ENCODE peak calls at places on chromosomes 13 and 19, in six cellular contexts. One of them, this sample, is unnamed. For H3K4me1, the result is how much of the 10 kb centered on the place peaks cover.

GRCh38 chr19:54803410-54803809 is at the start of gene KIR2DL4:
- DNase-seq in breast epithelium: no peak
- DNase-seq in neural progenitor cell: no peak
- DNase-seq in GM12878: no peak
- DNase-seq in tibial nerve: no peak
- DNase-seq in left ventricle myocardium inferior: no peak
- DNase-seq in this sample: peak

GRCh38 chr19:12139885-12140544 is at the start of gene ZNF20:
- DNase-seq in tibial nerve: peak
- DNase-seq in breast epithelium: peak
- DNase-seq in GM12878: peak
- DNase-seq in left ventricle myocardium inferior: peak
- DNase-seq in neural progenitor cell: peak
- DNase-seq in this sample: peak

GRCh38 chr13:37427843-37428494 is 170.6 kb downstream of the POSTN start:
- DNase-seq in neural progenitor cell: no peak
- DNase-seq in tibial nerve: no peak
- DNase-seq in left ventricle myocardium inferior: no peak
- DNase-seq in breast epithelium: no peak
- DNase-seq in GM12878: no peak
- DNase-seq in this sample: no peak

GRCh38 chr13:100302391-100302790 is 213.5 kb downstream of the PCCA start:
- DNase-seq in left ventricle myocardium inferior: no peak
- DNase-seq in tibial nerve: no peak
- DNase-seq in GM12878: no peak
- DNase-seq in breast epithelium: no peak
- DNase-seq in neural progenitor cell: no peak
- DNase-seq in this sample: no peak

GRCh38 chr13:85970727-85971126 is 171.5 kb upstream of the SLITRK6 start:
- DNase-seq in GM12878: no peak
- DNase-seq in breast epithelium: no peak
- DNase-seq in neural progenitor cell: no peak
- DNase-seq in tibial nerve: no peak
- DNase-seq in left ventricle myocardium inferior: no peak
- DNase-seq in this sample: no peak

GRCh38 chr13:106522112-106522511 is 13.3 kb downstream of the EFNB2 start:
- DNase-seq in left ventricle myocardium inferior: no peak
- DNase-seq in breast epithelium: no peak
- DNase-seq in neural progenitor cell: no peak
- DNase-seq in tibial nerve: no peak
- DNase-seq in GM12878: no peak
- DNase-seq in this sample: no peak

GRCh38 chr13:79090552-79091159 is 315.4 kb downstream of the RBM26 start:
- DNase-seq in tibial nerve: no peak
- DNase-seq in neural progenitor cell: no peak
- DNase-seq in GM12878: no peak
- DNase-seq in left ventricle myocardium inferior: no peak
- DNase-seq in breast epithelium: no peak
- DNase-seq in this sample: no peak

GRCh38 chr13:71856548-71856947 is 10.5 kb downstream of the DACH1 start:
- DNase-seq in left ventricle myocardium inferior: no peak
- DNase-seq in GM12878: no peak
- DNase-seq in breast epithelium: no peak
- DNase-seq in neural progenitor cell: no peak
- DNase-seq in tibial nerve: no peak
- DNase-seq in this sample: no peak

GRCh38 chr19:51978882-51979281 is 7.8 kb downstream of the ZNF350 start:
- DNase-seq in tibial nerve: no peak
- DNase-seq in left ventricle myocardium inferior: no peak
- DNase-seq in breast epithelium: no peak
- DNase-seq in neural progenitor cell: no peak
- DNase-seq in GM12878: no peak
- DNase-seq in this sample: no peak

GRCh38 chr19:51986309-51987291 is at the start of gene ZNF350:
- DNase-seq in tibial nerve: peak
- DNase-seq in left ventricle myocardium inferior: peak
- DNase-seq in breast epithelium: peak
- DNase-seq in neural progenitor cell: peak
- DNase-seq in GM12878: peak
- DNase-seq in this sample: peak

GRCh38 chr19:51980116-51980736 is 6.4 kb downstream of the ZNF350 start:
- DNase-seq in GM12878: no peak
- DNase-seq in breast epithelium: no peak
- DNase-seq in tibial nerve: no peak
- DNase-seq in neural progenitor cell: no peak
- DNase-seq in left ventricle myocardium inferior: no peak
- DNase-seq in this sample: no peak

DNA sequence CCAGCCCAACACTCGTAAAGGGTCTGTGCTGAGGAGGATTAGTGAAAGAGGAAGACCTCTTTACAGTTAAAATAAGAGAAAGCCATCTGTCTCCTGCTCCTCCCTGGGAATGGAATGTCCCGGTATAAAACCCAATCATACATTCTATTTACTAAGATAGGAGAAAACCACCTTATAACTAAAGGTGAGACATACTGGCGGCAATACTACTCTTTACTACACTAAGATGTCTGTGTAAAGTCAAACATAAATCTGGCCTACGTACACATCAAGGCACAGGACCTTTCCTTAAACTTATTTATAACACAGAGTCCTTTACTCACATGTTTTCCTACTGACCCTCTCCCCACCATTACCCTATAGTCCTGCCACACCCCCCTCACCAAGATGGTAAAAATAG is 3.3 kb downstream of the ZNF350 start:
- DNase-seq in breast epithelium: no peak
- DNase-seq in left ventricle myocardium inferior: no peak
- DNase-seq in neural progenitor cell: no peak
- DNase-seq in GM12878: no peak
- DNase-seq in tibial nerve: no peak
- DNase-seq in this sample: no peak
- H3K27ac ChIP-seq in breast epithelium: no peak
- H3K27ac ChIP-seq in left ventricle myocardium inferior: peak
- H3K27ac ChIP-seq in neural progenitor cell: no peak
- H3K27ac ChIP-seq in GM12878: no peak
- H3K27ac ChIP-seq in tibial nerve: no peak
- H3K27ac ChIP-seq in this sample: no peak

GRCh38 chr19:3387645-3388589 is 21.5 kb downstream of the NFIC start:
- DNase-seq in breast epithelium: peak
- DNase-seq in left ventricle myocardium inferior: peak
- DNase-seq in tibial nerve: peak
- DNase-seq in GM12878: no peak
- DNase-seq in neural progenitor cell: no peak
- DNase-seq in this sample: no peak
- H3K4me1 ChIP-seq in breast epithelium: under half
- H3K4me1 ChIP-seq in left ventricle myocardium inferior: half or more
- H3K4me1 ChIP-seq in tibial nerve: half or more
- H3K4me1 ChIP-seq in GM12878: under half
- H3K4me1 ChIP-seq in neural progenitor cell: under half
- H3K4me1 ChIP-seq in this sample: under half

GRCh38 chr19:2733930-2734588 is 5.8 kb downstream of the SLC39A3 start:
- DNase-seq in tibial nerve: no peak
- DNase-seq in GM12878: no peak
- DNase-seq in breast epithelium: no peak
- DNase-seq in left ventricle myocardium inferior: no peak
- DNase-seq in neural progenitor cell: no peak
- DNase-seq in this sample: no peak

GRCh38 chr19:2736550-2737190 is 3.1 kb downstream of the SLC39A3 start:
- DNase-seq in GM12878: no peak
- DNase-seq in breast epithelium: no peak
- DNase-seq in neural progenitor cell: no peak
- DNase-seq in left ventricle myocardium inferior: no peak
- DNase-seq in tibial nerve: no peak
- DNase-seq in this sample: no peak

GRCh38 chr19:2732883-2733282 is 6.9 kb downstream of the SLC39A3 start:
- DNase-seq in GM12878: no peak
- DNase-seq in breast epithelium: no peak
- DNase-seq in tibial nerve: no peak
- DNase-seq in neural progenitor cell: no peak
- DNase-seq in left ventricle myocardium inferior: no peak
- DNase-seq in this sample: no peak

GRCh38 chr19:2734589-2735288 is 5.1 kb downstream of the SLC39A3 start:
- DNase-seq in left ventricle myocardium inferior: no peak
- DNase-seq in breast epithelium: no peak
- DNase-seq in neural progenitor cell: no peak
- DNase-seq in tibial nerve: no peak
- DNase-seq in GM12878: no peak
- DNase-seq in this sample: no peak

GRCh38 chr19:2735374-2735773 is 4.4 kb downstream of the SLC39A3 start:
- DNase-seq in breast epithelium: no peak
- DNase-seq in neural progenitor cell: no peak
- DNase-seq in tibial nerve: no peak
- DNase-seq in left ventricle myocardium inferior: no peak
- DNase-seq in GM12878: no peak
- DNase-seq in this sample: no peak
- TF ChIP-seq CTCF in breast epithelium: no peak
- TF ChIP-seq CTCF in neural progenitor cell: no peak
- TF ChIP-seq CTCF in tibial nerve: no peak
- TF ChIP-seq CTCF in left ventricle myocardium inferior: no peak
- TF ChIP-seq CTCF in GM12878: no peak
- TF ChIP-seq CTCF in this sample: no peak

DNA sequence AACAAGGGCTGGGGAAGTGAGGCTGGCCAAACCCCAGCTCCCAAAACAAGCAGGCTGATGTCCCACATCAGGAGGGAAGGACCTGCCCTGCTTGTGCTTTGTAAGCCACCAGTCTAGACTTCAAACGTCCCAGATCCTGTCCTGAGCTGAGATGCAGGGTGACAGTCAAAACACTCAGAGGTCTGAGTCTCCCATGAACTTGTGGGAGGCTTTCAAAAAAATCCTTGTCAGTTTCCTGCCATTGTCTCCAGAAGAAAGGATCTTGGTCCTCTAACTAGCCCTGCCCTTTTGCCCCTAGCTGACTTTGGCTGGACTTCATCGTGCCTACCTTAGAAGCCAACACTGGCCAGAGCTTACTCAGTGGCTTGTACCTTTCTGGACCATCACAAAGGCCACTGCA is 43.3 kb downstream of the DZIP1 start:
- DNase-seq in breast epithelium: no peak
- DNase-seq in neural progenitor cell: no peak
- DNase-seq in GM12878: no peak
- DNase-seq in tibial nerve: no peak
- DNase-seq in left ventricle myocardium inferior: no peak
- DNase-seq in this sample: no peak
- H3K27ac ChIP-seq in breast epithelium: no peak
- H3K27ac ChIP-seq in neural progenitor cell: no peak
- H3K27ac ChIP-seq in GM12878: no peak
- H3K27ac ChIP-seq in tibial nerve: no peak
- H3K27ac ChIP-seq in left ventricle myocardium inferior: no peak
- H3K27ac ChIP-seq in this sample: no peak

GRCh38 chr13:46595136-46595917 is 42.4 kb downstream of the LRCH1 start:
- DNase-seq in left ventricle myocardium inferior: no peak
- DNase-seq in breast epithelium: peak
- DNase-seq in neural progenitor cell: no peak
- DNase-seq in tibial nerve: no peak
- DNase-seq in GM12878: no peak
- DNase-seq in this sample: no peak

GRCh38 chr13:46592410-46592809 is 39.4 kb downstream of the LRCH1 start:
- DNase-seq in neural progenitor cell: no peak
- DNase-seq in left ventricle myocardium inferior: no peak
- DNase-seq in GM12878: no peak
- DNase-seq in breast epithelium: no peak
- DNase-seq in tibial nerve: no peak
- DNase-seq in this sample: no peak

GRCh38 chr13:46595918-46596315 is 42.9 kb downstream of the LRCH1 start:
- DNase-seq in breast epithelium: no peak
- DNase-seq in GM12878: no peak
- DNase-seq in neural progenitor cell: no peak
- DNase-seq in tibial nerve: no peak
- DNase-seq in left ventricle myocardium inferior: no peak
- DNase-seq in this sample: no peak

GRCh38 chr13:46596501-46596900 is 43.5 kb downstream of the LRCH1 start:
- DNase-seq in tibial nerve: no peak
- DNase-seq in neural progenitor cell: no peak
- DNase-seq in breast epithelium: no peak
- DNase-seq in GM12878: no peak
- DNase-seq in left ventricle myocardium inferior: no peak
- DNase-seq in this sample: no peak

GRCh38 chr13:46593403-46593802 is 40.4 kb downstream of the LRCH1 start:
- DNase-seq in GM12878: no peak
- DNase-seq in neural progenitor cell: no peak
- DNase-seq in tibial nerve: no peak
- DNase-seq in left ventricle myocardium inferior: no peak
- DNase-seq in breast epithelium: no peak
- DNase-seq in this sample: peak
- H3K4me1 ChIP-seq in GM12878: half or more
- H3K4me1 ChIP-seq in neural progenitor cell: under half
- H3K4me1 ChIP-seq in tibial nerve: half or more
- H3K4me1 ChIP-seq in left ventricle myocardium inferior: half or more
- H3K4me1 ChIP-seq in breast epithelium: under half
- H3K4me1 ChIP-seq in this sample: under half

DNA sequence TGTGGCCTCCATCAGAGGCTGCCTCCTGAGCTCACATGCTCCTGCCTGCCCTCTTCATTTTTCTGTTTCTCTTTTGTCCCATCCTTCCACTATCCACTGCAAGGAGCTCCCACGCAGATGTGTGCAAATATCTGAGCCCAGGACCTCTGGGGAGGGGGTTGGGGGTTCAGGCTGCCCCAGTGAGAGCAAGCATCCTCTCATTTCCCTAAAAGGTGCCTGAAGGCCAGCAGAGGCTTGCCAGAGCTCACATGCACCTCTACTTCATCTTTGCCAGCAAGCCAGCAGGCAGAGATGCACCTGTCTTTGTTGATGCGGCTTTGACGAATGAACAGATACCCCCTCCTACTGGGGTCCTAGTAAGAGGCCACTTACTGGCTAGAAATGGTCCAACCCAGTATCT is 128.8 kb downstream of the FGF9 start:
- DNase-seq in breast epithelium: no peak
- DNase-seq in GM12878: no peak
- DNase-seq in tibial nerve: no peak
- DNase-seq in left ventricle myocardium inferior: no peak
- DNase-seq in neural progenitor cell: no peak
- DNase-seq in this sample: no peak
- TF ChIP-seq CTCF in breast epithelium: no peak
- TF ChIP-seq CTCF in GM12878: no peak
- TF ChIP-seq CTCF in tibial nerve: no peak
- TF ChIP-seq CTCF in left ventricle myocardium inferior: no peak
- TF ChIP-seq CTCF in neural progenitor cell: no peak
- TF ChIP-seq CTCF in this sample: no peak

DNA sequence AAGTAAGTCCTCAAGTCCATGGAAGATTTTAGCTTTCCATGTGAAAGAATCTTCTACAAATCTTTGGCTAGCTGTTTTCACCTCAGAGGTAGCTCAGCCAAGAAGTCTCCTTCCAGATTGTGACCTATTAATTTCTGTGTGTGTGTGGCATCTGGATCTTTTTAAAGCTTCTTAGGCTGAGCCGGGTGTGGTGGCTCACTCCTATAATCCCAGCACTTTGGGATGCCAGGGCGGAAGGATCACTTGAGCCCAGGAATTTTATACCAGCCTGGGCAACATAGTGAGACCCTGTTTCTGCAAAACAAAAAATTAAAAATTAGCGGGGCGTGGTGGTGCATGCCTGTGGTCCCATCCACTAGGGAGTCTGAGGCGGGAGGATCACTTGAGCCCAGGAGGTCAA is 13.4 kb upstream of the SLC44A2 start:
- DNase-seq in breast epithelium: no peak
- DNase-seq in tibial nerve: no peak
- DNase-seq in GM12878: no peak
- DNase-seq in left ventricle myocardium inferior: no peak
- DNase-seq in neural progenitor cell: no peak
- DNase-seq in this sample: no peak
- H3K27ac ChIP-seq in breast epithelium: peak
- H3K27ac ChIP-seq in tibial nerve: peak
- H3K27ac ChIP-seq in GM12878: no peak
- H3K27ac ChIP-seq in left ventricle myocardium inferior: peak
- H3K27ac ChIP-seq in neural progenitor cell: no peak
- H3K27ac ChIP-seq in this sample: no peak